ENCODE peak calls at places on chromosomes 11 and 22, in eight cellular contexts. One of them, this sample, is unnamed.

GRCh38 chr11:32891657-32892354 is 805 bp upstream of the QSER1 start:
- DNase-seq in PC-3: peak
- DNase-seq in GM23338: peak
- DNase-seq in OCI-LY7: no peak
- DNase-seq in SK-N-SH: no peak
- DNase-seq in HCT116: no peak
- DNase-seq in hepatocyte: peak
- DNase-seq in MM.1S: no peak
- DNase-seq in this sample: peak

GRCh38 chr22:41939981-41940852 is 6.7 kb downstream of the CENPM start:
- DNase-seq in PC-3: no peak
- DNase-seq in GM23338: peak
- DNase-seq in OCI-LY7: peak
- DNase-seq in SK-N-SH: no peak
- DNase-seq in HCT116: no peak
- DNase-seq in hepatocyte: no peak
- DNase-seq in MM.1S: peak
- DNase-seq in this sample: no peak

GRCh38 chr11:99316761-99317475 is 296.2 kb downstream of the CNTN5 start:
- DNase-seq in PC-3: no peak
- DNase-seq in GM23338: no peak
- DNase-seq in OCI-LY7: no peak
- DNase-seq in SK-N-SH: no peak
- DNase-seq in HCT116: no peak
- DNase-seq in hepatocyte: no peak
- DNase-seq in MM.1S: no peak
- DNase-seq in this sample: peak

GRCh38 chr11:56841210-56841810 is 92.8 kb upstream of the OR9G4 start:
- DNase-seq in PC-3: peak
- DNase-seq in GM23338: peak
- DNase-seq in OCI-LY7: peak
- DNase-seq in SK-N-SH: peak
- DNase-seq in HCT116: peak
- DNase-seq in hepatocyte: peak
- DNase-seq in MM.1S: peak
- DNase-seq in this sample: peak

GRCh38 chr11:79082920-79083319 is 357.9 kb downstream of the TENM4 start:
- DNase-seq in PC-3: no peak
- DNase-seq in GM23338: no peak
- DNase-seq in OCI-LY7: no peak
- DNase-seq in SK-N-SH: no peak
- DNase-seq in HCT116: no peak
- DNase-seq in hepatocyte: no peak
- DNase-seq in MM.1S: no peak
- DNase-seq in this sample: no peak

GRCh38 chr22:50146440-50147228 is 23.9 kb upstream of the PANX2 start:
- DNase-seq in PC-3: no peak
- DNase-seq in GM23338: no peak
- DNase-seq in OCI-LY7: no peak
- DNase-seq in SK-N-SH: peak
- DNase-seq in HCT116: peak
- DNase-seq in hepatocyte: peak
- DNase-seq in MM.1S: no peak
- DNase-seq in this sample: peak

GRCh38 chr22:27170491-27170890 is 513.1 kb downstream of the MIAT start:
- DNase-seq in PC-3: no peak
- DNase-seq in GM23338: no peak
- DNase-seq in OCI-LY7: no peak
- DNase-seq in SK-N-SH: no peak
- DNase-seq in HCT116: peak
- DNase-seq in hepatocyte: peak
- DNase-seq in MM.1S: no peak
- DNase-seq in this sample: peak

GRCh38 chr11:19988598-19988997 is 171.7 kb downstream of the DBX1 start:
- DNase-seq in PC-3: peak
- DNase-seq in GM23338: peak
- DNase-seq in OCI-LY7: no peak
- DNase-seq in SK-N-SH: no peak
- DNase-seq in HCT116: peak
- DNase-seq in hepatocyte: peak
- DNase-seq in MM.1S: no peak
- DNase-seq in this sample: peak

GRCh38 chr11:125373426-125374391 is 122.4 kb downstream of the FEZ1 start:
- DNase-seq in PC-3: no peak
- DNase-seq in GM23338: no peak
- DNase-seq in OCI-LY7: no peak
- DNase-seq in SK-N-SH: no peak
- DNase-seq in HCT116: no peak
- DNase-seq in hepatocyte: no peak
- DNase-seq in MM.1S: no peak
- DNase-seq in this sample: no peak

GRCh38 chr11:77411717-77412441 is 62.0 kb downstream of the PAK1 start:
- DNase-seq in PC-3: peak
- DNase-seq in GM23338: peak
- DNase-seq in OCI-LY7: peak
- DNase-seq in SK-N-SH: no peak
- DNase-seq in HCT116: peak
- DNase-seq in hepatocyte: peak
- DNase-seq in MM.1S: peak
- DNase-seq in this sample: peak

GRCh38 chr11:62001450-62002178 is 34.2 kb upstream of the FTH1 start:
- DNase-seq in PC-3: no peak
- DNase-seq in GM23338: no peak
- DNase-seq in OCI-LY7: no peak
- DNase-seq in SK-N-SH: no peak
- DNase-seq in HCT116: no peak
- DNase-seq in hepatocyte: peak
- DNase-seq in MM.1S: no peak
- DNase-seq in this sample: no peak

GRCh38 chr11:114208371-114208770 is 87.8 kb upstream of the NNMT start:
- DNase-seq in PC-3: no peak
- DNase-seq in GM23338: no peak
- DNase-seq in OCI-LY7: no peak
- DNase-seq in SK-N-SH: no peak
- DNase-seq in HCT116: no peak
- DNase-seq in hepatocyte: no peak
- DNase-seq in MM.1S: no peak
- DNase-seq in this sample: no peak

GRCh38 chr11:114209343-114209742 is 86.9 kb upstream of the NNMT start:
- DNase-seq in PC-3: no peak
- DNase-seq in GM23338: no peak
- DNase-seq in OCI-LY7: no peak
- DNase-seq in SK-N-SH: no peak
- DNase-seq in HCT116: no peak
- DNase-seq in hepatocyte: no peak
- DNase-seq in MM.1S: no peak
- DNase-seq in this sample: no peak

GRCh38 chr11:114207096-114207495 is 89.1 kb upstream of the NNMT start:
- DNase-seq in PC-3: no peak
- DNase-seq in GM23338: no peak
- DNase-seq in OCI-LY7: no peak
- DNase-seq in SK-N-SH: no peak
- DNase-seq in HCT116: no peak
- DNase-seq in hepatocyte: no peak
- DNase-seq in MM.1S: no peak
- DNase-seq in this sample: no peak

GRCh38 chr11:114211444-114212122 is 84.6 kb upstream of the NNMT start:
- DNase-seq in PC-3: no peak
- DNase-seq in GM23338: peak
- DNase-seq in OCI-LY7: no peak
- DNase-seq in SK-N-SH: no peak
- DNase-seq in HCT116: no peak
- DNase-seq in hepatocyte: peak
- DNase-seq in MM.1S: no peak
- DNase-seq in this sample: no peak

DNA sequence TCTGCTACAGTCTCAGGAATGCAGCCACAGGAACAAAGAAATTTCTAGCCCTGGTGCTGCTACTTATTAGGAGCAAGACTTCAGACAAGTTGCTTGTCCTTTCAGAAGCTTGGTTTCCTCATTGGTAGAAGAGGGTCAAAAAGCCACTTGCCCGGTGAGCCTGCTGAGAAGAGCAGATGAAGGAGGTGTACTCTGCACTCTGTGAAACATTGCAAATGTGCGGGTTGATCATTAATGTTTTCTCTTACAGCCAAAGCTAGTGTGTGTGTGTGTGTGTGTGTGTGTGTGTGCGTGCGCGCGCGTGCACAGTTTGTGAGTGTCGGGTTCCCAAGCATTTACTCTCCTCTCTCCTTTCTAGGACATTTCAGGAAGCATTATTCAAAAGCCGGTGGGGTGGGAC is 86.3 kb upstream of the NNMT start:
- DNase-seq in PC-3: no peak
- DNase-seq in GM23338: no peak
- DNase-seq in OCI-LY7: no peak
- DNase-seq in SK-N-SH: no peak
- DNase-seq in HCT116: no peak
- DNase-seq in hepatocyte: peak
- DNase-seq in MM.1S: no peak
- DNase-seq in this sample: no peak
- H3K27ac ChIP-seq in PC-3: no peak
- H3K27ac ChIP-seq in GM23338: no peak
- H3K27ac ChIP-seq in OCI-LY7: no peak
- H3K27ac ChIP-seq in SK-N-SH: no peak
- H3K27ac ChIP-seq in HCT116: no peak
- H3K27ac ChIP-seq in hepatocyte: peak
- H3K27ac ChIP-seq in MM.1S: no peak
- H3K27ac ChIP-seq in this sample: no peak

DNA sequence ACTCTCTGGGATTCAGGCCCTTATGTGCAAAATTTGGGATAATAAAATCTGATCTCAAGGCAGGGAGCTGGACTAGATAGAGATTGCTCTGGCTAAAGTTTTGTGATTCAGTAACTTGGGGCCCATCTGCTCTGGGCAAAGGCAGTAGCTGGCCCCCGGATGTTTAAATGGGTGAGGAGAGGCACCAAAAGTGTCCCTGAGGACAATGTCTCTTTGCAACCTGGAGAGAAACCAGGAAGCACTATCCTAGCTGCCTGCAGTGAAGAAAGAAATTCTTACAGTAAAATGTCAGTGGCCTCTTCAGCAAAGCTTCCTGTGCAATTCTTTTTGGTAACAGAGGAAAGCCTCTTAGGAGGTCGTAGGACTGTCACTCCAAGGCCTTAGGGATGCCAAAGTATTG is 54.6 kb upstream of the BARX2 start:
- DNase-seq in PC-3: no peak
- DNase-seq in GM23338: no peak
- DNase-seq in OCI-LY7: no peak
- DNase-seq in SK-N-SH: no peak
- DNase-seq in HCT116: no peak
- DNase-seq in hepatocyte: no peak
- DNase-seq in MM.1S: no peak
- DNase-seq in this sample: no peak
- TF ChIP-seq EZH2phosphoT487 in PC-3: no peak
- TF ChIP-seq EZH2phosphoT487 in GM23338: no peak
- TF ChIP-seq EZH2phosphoT487 in OCI-LY7: no peak
- TF ChIP-seq EZH2phosphoT487 in SK-N-SH: no peak
- TF ChIP-seq EZH2phosphoT487 in HCT116: no peak
- TF ChIP-seq EZH2phosphoT487 in hepatocyte: no peak
- TF ChIP-seq EZH2phosphoT487 in MM.1S: no peak
- TF ChIP-seq EZH2phosphoT487 in this sample: no peak

GRCh38 chr11:123586568-123586967 is 67.9 kb downstream of the SCN3B start:
- DNase-seq in PC-3: no peak
- DNase-seq in GM23338: no peak
- DNase-seq in OCI-LY7: no peak
- DNase-seq in SK-N-SH: no peak
- DNase-seq in HCT116: no peak
- DNase-seq in hepatocyte: no peak
- DNase-seq in MM.1S: no peak
- DNase-seq in this sample: no peak

GRCh38 chr11:123584186-123584585 is 70.2 kb downstream of the SCN3B start:
- DNase-seq in PC-3: no peak
- DNase-seq in GM23338: no peak
- DNase-seq in OCI-LY7: no peak
- DNase-seq in SK-N-SH: no peak
- DNase-seq in HCT116: no peak
- DNase-seq in hepatocyte: no peak
- DNase-seq in MM.1S: no peak
- DNase-seq in this sample: peak

GRCh38 chr11:123585721-123586120 is 68.7 kb downstream of the SCN3B start:
- DNase-seq in PC-3: no peak
- DNase-seq in GM23338: no peak
- DNase-seq in OCI-LY7: no peak
- DNase-seq in SK-N-SH: no peak
- DNase-seq in HCT116: no peak
- DNase-seq in hepatocyte: no peak
- DNase-seq in MM.1S: no peak
- DNase-seq in this sample: no peak

GRCh38 chr11:123584737-123585136 is 69.7 kb downstream of the SCN3B start:
- DNase-seq in PC-3: no peak
- DNase-seq in GM23338: no peak
- DNase-seq in OCI-LY7: no peak
- DNase-seq in SK-N-SH: no peak
- DNase-seq in HCT116: no peak
- DNase-seq in hepatocyte: no peak
- DNase-seq in MM.1S: no peak
- DNase-seq in this sample: no peak

DNA sequence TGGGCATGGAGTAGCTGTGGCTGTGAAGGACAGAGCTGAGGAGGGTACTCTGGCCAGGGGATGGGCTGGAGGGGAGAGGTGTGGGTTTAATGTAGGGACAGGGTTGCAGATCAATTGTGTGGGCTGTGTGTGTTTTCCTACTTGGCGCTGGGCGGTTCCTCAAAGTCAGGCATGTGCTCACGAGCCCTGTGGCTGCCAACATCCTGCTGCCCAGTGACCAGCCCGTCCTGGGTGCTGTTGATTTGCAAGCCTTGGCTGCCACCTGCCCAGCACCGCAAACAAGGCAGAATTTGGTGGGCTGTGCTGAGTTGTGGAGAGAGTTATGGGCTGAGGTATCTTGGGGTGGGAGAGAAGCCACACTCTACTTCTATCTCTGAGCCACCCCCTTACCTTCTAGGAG is 69.2 kb downstream of the SCN3B start:
- DNase-seq in PC-3: no peak
- DNase-seq in GM23338: no peak
- DNase-seq in OCI-LY7: no peak
- DNase-seq in SK-N-SH: no peak
- DNase-seq in HCT116: no peak
- DNase-seq in hepatocyte: no peak
- DNase-seq in MM.1S: no peak
- DNase-seq in this sample: no peak
- H3K27ac ChIP-seq in PC-3: no peak
- H3K27ac ChIP-seq in GM23338: no peak
- H3K27ac ChIP-seq in OCI-LY7: no peak
- H3K27ac ChIP-seq in SK-N-SH: no peak
- H3K27ac ChIP-seq in HCT116: no peak
- H3K27ac ChIP-seq in hepatocyte: peak
- H3K27ac ChIP-seq in MM.1S: no peak
- H3K27ac ChIP-seq in this sample: no peak

GRCh38 chr11:65444314-65445051 is 21.9 kb downstream of the NEAT1 start:
- DNase-seq in PC-3: peak
- DNase-seq in GM23338: no peak
- DNase-seq in OCI-LY7: no peak
- DNase-seq in SK-N-SH: no peak
- DNase-seq in HCT116: no peak
- DNase-seq in hepatocyte: no peak
- DNase-seq in MM.1S: no peak
- DNase-seq in this sample: peak
- TF ChIP-seq EZH2phosphoT487 in PC-3: no peak
- TF ChIP-seq EZH2phosphoT487 in GM23338: no peak
- TF ChIP-seq EZH2phosphoT487 in OCI-LY7: no peak
- TF ChIP-seq EZH2phosphoT487 in SK-N-SH: no peak
- TF ChIP-seq EZH2phosphoT487 in HCT116: no peak
- TF ChIP-seq EZH2phosphoT487 in hepatocyte: no peak
- TF ChIP-seq EZH2phosphoT487 in MM.1S: no peak
- TF ChIP-seq EZH2phosphoT487 in this sample: no peak